ENCODE peak calls at places on chromosomes 13 and 19, in ten cellular contexts. Y is posterior cingulate gyrus, Z is dorsolateral prefrontal cortex, B is caudate nucleus, S is activated T-helper 1 cell treated with Interleukin-2 at 50 U/mL for 16 hours, I is stromal cell of bone marrow, E is heart left ventricle, O is non-pigmented ciliary epithelial cell, W is fibroblast of lung, K is nephron progenitor cell. G is an unnamed sample.

GRCh38 chr13:73073050-73073449 is 14.2 kb downstream of the KLF5 start:
- DNase-seq in Y (no peak), Z (no peak), B (no peak), S (no peak), I (no peak), E (no peak), O (no peak), W (no peak), K (no peak), G (no peak)

GRCh38 chr19:1069009-1069779 is 2.2 kb downstream of the ARHGAP45 start:
- DNase-seq in Y (no peak), Z (no peak), B (no peak), S (peak; percentile 67), I (no peak), E (peak; percentile 87), O (no peak), W (no peak), K (no peak), G (peak; percentile 51)

GRCh38 chr13:26941345-26942174 is 181.0 kb upstream of the GPR12 start:
- DNase-seq in Y (no peak), Z (no peak), B (no peak), S (no peak), I (peak; percentile 73), E (no peak), O (peak; percentile 57), W (peak; percentile 85), K (no peak), G (no peak)

GRCh38 chr13:105008606-105009005 is 1526.9 kb downstream of the EFNB2 start:
- DNase-seq in Y (no peak), Z (no peak), B (no peak), S (no peak), I (no peak), E (no peak), O (peak; percentile 23), W (peak; percentile 74), K (no peak), G (no peak)

GRCh38 chr19:49645995-49646394 is 4.0 kb downstream of the SCAF1 start:
- DNase-seq in Y (no peak), Z (no peak), B (no peak), S (no peak), I (no peak), E (no peak), O (no peak), W (no peak), K (no peak), G (no peak)

GRCh38 chr19:8456064-8456463 is 11.3 kb downstream of the HNRNPM start:
- DNase-seq in Y (no peak), Z (no peak), B (no peak), S (no peak), I (no peak), E (no peak), O (no peak), W (no peak), K (peak; percentile 24), G (no peak)

GRCh38 chr19:2055871-2056809 is 5.1 kb upstream of the MKNK2 start:
- DNase-seq in Y (no peak), Z (no peak), B (no peak), S (no peak), I (peak; percentile 47), E (peak; percentile 78), O (no peak), W (peak; percentile 74), K (no peak), G (peak; percentile 87)

GRCh38 chr19:13839193-13839937 is 37.6 kb upstream of the NANOS3 start:
- DNase-seq in Y (peak; percentile 60), Z (peak; percentile 68), B (no peak), S (peak; percentile 71), I (no peak), E (peak; percentile 96), O (no peak), W (peak; percentile 88), K (no peak), G (peak; percentile 92)

GRCh38 chr13:30774214-30774730 is 38.9 kb downstream of the ALOX5AP start:
- DNase-seq in Y (no peak), Z (no peak), B (no peak), S (no peak), I (no peak), E (no peak), O (no peak), W (no peak), K (no peak), G (no peak)

GRCh38 chr19:38989066-38989605 is 13.6 kb upstream of the FBXO17 start:
- DNase-seq in Y (no peak), Z (no peak), B (no peak), S (no peak), I (no peak), E (no peak), O (no peak), W (peak; percentile 31), K (peak; percentile 80), G (peak; percentile 40)

GRCh38 chr19:1862424-1863307 is 713 bp downstream of the KLF16 start:
- DNase-seq in Y (no peak), Z (no peak), B (no peak), S (no peak), I (no peak), E (peak; percentile 74), O (no peak), W (no peak), K (peak; percentile 64), G (peak; percentile 85)

GRCh38 chr19:34387446-34387810 is 16.8 kb upstream of the PDCD2L start:
- DNase-seq in Y (no peak), Z (no peak), B (no peak), S (no peak), I (no peak), E (no peak), O (no peak), W (no peak), K (no peak), G (no peak)

GRCh38 chr19:16403151-16403977 is 68.4 kb downstream of the EPS15L1 start:
- DNase-seq in Y (no peak), Z (no peak), B (no peak), S (no peak), I (no peak), E (no peak), O (no peak), W (no peak), K (no peak), G (no peak)

GRCh38 chr19:5237190-5237780 is 103.3 kb downstream of the PTPRS start:
- DNase-seq in Y (no peak), Z (no peak), B (no peak), S (no peak), I (no peak), E (no peak), O (no peak), W (no peak), K (no peak), G (no peak)

GRCh38 chr13:24385902-24386301 is 76.5 kb downstream of the C1QTNF9 start:
- DNase-seq in Y (no peak), Z (no peak), B (no peak), S (no peak), I (no peak), E (no peak), O (no peak), W (no peak), K (no peak), G (no peak)

GRCh38 chr13:73200432-73200831 is 141.6 kb downstream of the KLF5 start:
- DNase-seq in Y (no peak), Z (no peak), B (no peak), S (no peak), I (peak; percentile 16), E (no peak), O (no peak), W (peak; percentile 66), K (no peak), G (no peak)

GRCh38 chr13:24911135-24911524 is 147.2 kb downstream of the RNF17 start:
- DNase-seq in Y (no peak), Z (no peak), B (no peak), S (no peak), I (peak; percentile 22), E (no peak), O (peak; percentile 23), W (peak; percentile 54), K (no peak), G (no peak)

GRCh38 chr13:22589880-22590279 is 590.9 kb upstream of the SGCG start:
- DNase-seq in Y (no peak), Z (no peak), B (no peak), S (no peak), I (no peak), E (no peak), O (no peak), W (no peak), K (no peak), G (no peak)